ENCODE peak calls at places on chromosomes 6 and 20, in ten cellular contexts. Q is uterus; W is stomach; R is cardiac muscle cell; S is CD8-positive, alpha-beta T cell; L is NT2/D1; X is colonic mucosa; Z is GM12878; I is PC-3; M is lower lobe of right lung. U is an unnamed sample.

GRCh38 chr6:108578166-108578565 is 17.4 kb downstream of the FOXO3 start:
- DNase-seq in Q (no peak), W (no peak), R (no peak), S (no peak), L (no peak), X (no peak), Z (no peak), I (no peak), M (no peak), U (no peak)

GRCh38 chr6:126040826-126041225 is 54.5 kb downstream of the TRMT11 start:
- DNase-seq in Q (no peak), W (peak; percentile 53), R (peak; percentile 76), S (no peak), L (no peak), X (peak; percentile 61), Z (no peak), I (peak; percentile 75), M (no peak), U (no peak)

GRCh38 chr6:134026597-134026996 is 25.8 kb downstream of the SLC2A12 start:
- DNase-seq in Q (no peak), W (no peak), R (no peak), S (no peak), L (no peak), X (no peak), Z (no peak), I (peak; percentile 60), M (no peak), U (no peak)

GRCh38 chr20:32742322-32743236 is 688 bp downstream of the COMMD7 start:
- DNase-seq in Q (no peak), W (no peak), R (no peak), S (peak; percentile 11), L (no peak), X (peak; percentile 19), Z (no peak), I (no peak), M (no peak), U (peak; percentile 21)

GRCh38 chr6:168411130-168411529 is 29.9 kb upstream of the SMOC2 start:
- DNase-seq in Q (no peak), W (no peak), R (no peak), S (no peak), L (no peak), X (no peak), Z (no peak), I (no peak), M (no peak), U (no peak)

GRCh38 chr20:24993337-24994185 is 1.0 kb upstream of the APMAP start:
- DNase-seq in Q (no peak), W (no peak), R (peak; percentile 67), S (no peak), L (no peak), X (peak; percentile 20), Z (no peak), I (peak; percentile 86), M (no peak), U (no peak)

GRCh38 chr20:14142964-14143627 is 147.8 kb downstream of the MACROD2 start:
- DNase-seq in Q (no peak), W (no peak), R (peak; percentile 79), S (no peak), L (no peak), X (no peak), Z (no peak), I (no peak), M (no peak), U (no peak)

GRCh38 chr6:169935348-169935718 is 183.9 kb downstream of the ERMARD start:
- DNase-seq in Q (peak; percentile 50), W (no peak), R (no peak), S (no peak), L (no peak), X (no peak), Z (no peak), I (peak; percentile 53), M (no peak), U (no peak)

GRCh38 chr6:68638225-68638900 is 3.3 kb downstream of the ADGRB3 start:
- DNase-seq in Q (peak; percentile 35), W (peak; percentile 36), R (peak; percentile 76), S (no peak), L (no peak), X (no peak), Z (no peak), I (peak; percentile 40), M (no peak), U (no peak)

GRCh38 chr6:122129313-122130025 is 270.0 kb upstream of the HSF2 start:
- DNase-seq in Q (no peak), W (no peak), R (no peak), S (no peak), L (no peak), X (no peak), Z (no peak), I (no peak), M (no peak), U (no peak)

GRCh38 chr20:45323731-45324130 is 15.6 kb upstream of the MATN4 start:
- DNase-seq in Q (no peak), W (no peak), R (no peak), S (no peak), L (no peak), X (no peak), Z (no peak), I (peak; percentile 64), M (no peak), U (no peak)

GRCh38 chr6:105844275-105844848 is 241.8 kb upstream of the PRDM1 start:
- DNase-seq in Q (peak; percentile 44), W (no peak), R (no peak), S (no peak), L (no peak), X (no peak), Z (no peak), I (no peak), M (no peak), U (no peak)

GRCh38 chr6:30589754-30590358 is 18.6 kb downstream of the ABCF1 start:
- DNase-seq in Q (no peak), W (no peak), R (no peak), S (no peak), L (no peak), X (no peak), Z (no peak), I (no peak), M (no peak), U (no peak)

GRCh38 chr20:62028384-62028783 is 37.3 kb downstream of the TAF4 start:
- DNase-seq in Q (no peak), W (no peak), R (no peak), S (no peak), L (no peak), X (no peak), Z (no peak), I (no peak), M (no peak), U (no peak)

GRCh38 chr6:149771925-149772324 is 22.4 kb downstream of the PCMT1 start:
- DNase-seq in Q (no peak), W (no peak), R (no peak), S (no peak), L (no peak), X (no peak), Z (no peak), I (no peak), M (no peak), U (no peak)
- H3K36me3 ChIP-seq in Q (no peaks in the 10 kb centered on the region), W (peaks cover 62% of the 10 kb centered on the region), R (peaks cover 23% of the 10 kb centered on the region), S (peaks cover 10% of the 10 kb centered on the region), L (peaks cover 46% of the 10 kb centered on the region), X (no peaks in the 10 kb centered on the region), Z (no peaks in the 10 kb centered on the region), I (peaks cover 12% of the 10 kb centered on the region), M (peaks cover 53% of the 10 kb centered on the region), U (peaks cover 3% of the 10 kb centered on the region)

GRCh38 chr6:56690519-56691200 is 48.0 kb upstream of the DST start:
- DNase-seq in Q (no peak), W (no peak), R (peak; percentile 83), S (no peak), L (no peak), X (no peak), Z (no peak), I (peak; percentile 84), M (no peak), U (no peak)

GRCh38 chr6:56689663-56690062 is 47.0 kb upstream of the DST start:
- DNase-seq in Q (no peak), W (no peak), R (no peak), S (no peak), L (no peak), X (no peak), Z (no peak), I (no peak), M (no peak), U (no peak)

GRCh38 chr6:56689114-56689513 is 46.4 kb upstream of the DST start:
- DNase-seq in Q (no peak), W (no peak), R (no peak), S (no peak), L (no peak), X (no peak), Z (no peak), I (no peak), M (no peak), U (no peak)

GRCh38 chr6:56686429-56686828 is 43.7 kb upstream of the DST start:
- DNase-seq in Q (no peak), W (no peak), R (no peak), S (no peak), L (no peak), X (no peak), Z (no peak), I (peak; percentile 63), M (no peak), U (no peak)

DNA sequence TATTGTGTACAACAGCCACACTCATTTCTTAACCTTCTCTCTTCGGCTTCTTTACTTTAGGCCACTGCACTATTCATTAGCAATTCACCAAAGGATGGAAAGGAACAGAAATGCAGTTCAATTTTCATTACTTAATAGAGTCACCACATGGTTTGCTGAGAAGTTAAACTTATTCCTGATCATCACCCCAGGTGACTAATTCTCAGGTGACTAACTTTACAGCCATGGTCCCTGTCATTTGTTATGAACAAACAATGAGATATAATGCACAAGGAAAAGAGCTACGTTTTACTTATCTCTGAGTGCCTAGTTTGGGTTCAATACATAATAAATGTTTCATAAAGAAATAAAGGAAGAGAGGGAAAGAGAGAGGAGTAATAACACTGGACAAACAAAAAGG is 45.8 kb upstream of the DST start:
- DNase-seq in Q (no peak), W (no peak), R (no peak), S (no peak), L (no peak), X (no peak), Z (no peak), I (peak; percentile 60), M (no peak), U (no peak)
- H3K4me1 ChIP-seq in Q (no peaks in the 10 kb centered on the region), W (no peaks in the 10 kb centered on the region), R (no peaks in the 10 kb centered on the region), S (no peaks in the 10 kb centered on the region), L (no peaks in the 10 kb centered on the region), X (peaks cover 3% of the 10 kb centered on the region), Z (peaks cover 12% of the 10 kb centered on the region), I (peaks cover 96% of the 10 kb centered on the region), M (peaks cover 23% of the 10 kb centered on the region), U (no peaks in the 10 kb centered on the region)

GRCh38 chr6:4350571-4351505 is 215.5 kb upstream of the ECI2 start:
- DNase-seq in Q (peak; percentile 55), W (no peak), R (peak; percentile 70), S (no peak), L (no peak), X (no peak), Z (no peak), I (no peak), M (no peak), U (no peak)
- H3K4me3 ChIP-seq in Q (no peak overlapping the region), W (no peak overlapping the region), R (no peak overlapping the region), S (no peak overlapping the region), L (no peak overlapping the region), X (no peak overlapping the region), Z (no peak overlapping the region), I (peak overlapping the region; percentile 61), M (no peak overlapping the region), U (no peak overlapping the region)

DNA sequence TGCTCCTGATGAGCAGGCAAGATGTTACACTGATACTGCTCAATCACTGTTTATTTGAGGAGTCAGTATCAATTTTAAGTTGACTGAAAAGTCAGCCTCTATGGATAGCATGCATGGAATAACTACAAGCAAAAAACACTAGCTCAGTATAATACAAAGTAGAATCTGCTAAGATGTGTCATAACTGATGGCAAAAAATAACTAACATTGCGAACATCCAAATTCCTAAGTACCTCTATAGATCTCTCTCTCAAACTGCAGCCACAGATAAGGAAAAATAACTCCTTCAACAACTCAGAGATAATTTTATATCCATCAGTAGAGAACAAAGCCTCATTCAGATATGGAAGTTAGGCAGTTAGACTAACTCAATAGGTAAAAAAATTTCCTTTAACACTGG is 16.3 kb downstream of the HDAC2 start:
- DNase-seq in Q (no peak), W (no peak), R (no peak), S (no peak), L (no peak), X (no peak), Z (no peak), I (no peak), M (no peak), U (no peak)
- H3K36me3 ChIP-seq in Q (no peaks in the 10 kb centered on the region), W (peaks cover 76% of the 10 kb centered on the region), R (peaks cover 68% of the 10 kb centered on the region), S (peaks cover 11% of the 10 kb centered on the region), L (peaks cover 72% of the 10 kb centered on the region), X (no peaks in the 10 kb centered on the region), Z (no peaks in the 10 kb centered on the region), I (peaks cover 45% of the 10 kb centered on the region), M (peaks cover 63% of the 10 kb centered on the region), U (peaks cover 13% of the 10 kb centered on the region)

U was measured in naive thymus-derived CD4-positive, alpha-beta T cell.